ENCODE peak calls at places on chromosomes 1 and 21, in four cellular contexts. R, P, Q and A are unnamed samples.
A peak's percentile ranks its signal among the peaks of the same experiment; 100 is the strongest.

GRCh38 chr1:168373869-168374268 is 93.2 kb downstream of the TBX19 start:
- DNase-seq in R (no peak), Q (no peak), P (no peak), A (no peak)

GRCh38 chr1:30268923-30269666 is 454.3 kb downstream of the MATN1 start:
- DNase-seq in P (no peak), R (no peak), Q (no peak), A (no peak)

GRCh38 chr1:118927421-118927820 is 60.7 kb downstream of the TBX15 start:
- DNase-seq in Q (no peak), R (no peak), P (no peak), A (no peak)

GRCh38 chr1:33470495-33471012 is 1.9 kb upstream of the ZSCAN20 start:
- DNase-seq in R (peak; percentile 71), P (peak; percentile 71), Q (peak; percentile 79), A (peak; percentile 57)

GRCh38 chr1:32470991-32471694 is 6.3 kb downstream of the ZBTB8B start:
- DNase-seq in Q (no peak), P (peak; percentile 41), R (no peak), A (no peak)

GRCh38 chr1:101235696-101236545 is 898 bp upstream of the S1PR1 start:
- DNase-seq in P (peak; percentile 40), Q (no peak), R (no peak), A (no peak)

GRCh38 chr1:113792986-113793385 is 19.3 kb downstream of the RSBN1 start:
- DNase-seq in Q (no peak), R (no peak), P (peak; percentile 23), A (no peak)

GRCh38 chr21:43771698-43772367 is 4.3 kb downstream of the CSTB start:
- DNase-seq in Q (no peak), R (no peak), P (no peak), A (no peak)

GRCh38 chr1:201466492-201466891 is 2.5 kb downstream of the PHLDA3 start:
- DNase-seq in Q (no peak), R (no peak), P (no peak), A (no peak)

GRCh38 chr1:229412056-229412455 is 21.8 kb downstream of the ACTA1 start:
- DNase-seq in R (no peak), P (no peak), Q (no peak), A (no peak)

GRCh38 chr1:151723726-151724370 is 2.5 kb downstream of the RIIAD1 start:
- DNase-seq in Q (no peak), R (no peak), P (no peak), A (no peak)

GRCh38 chr1:116033322-116033721 is 57.0 kb downstream of the SLC22A15 start:
- DNase-seq in R (no peak), Q (peak; percentile 61), P (no peak), A (no peak)

GRCh38 chr1:36771678-36772284 is 262.5 kb downstream of the GRIK3 start:
- DNase-seq in Q (peak; percentile 4), P (no peak), R (no peak), A (no peak)

GRCh38 chr1:6519935-6520621 is 28.6 kb upstream of the PLEKHG5 start:
- DNase-seq in P (peak; percentile 78), Q (peak; percentile 85), R (no peak), A (peak; percentile 51)

GRCh38 chr1:180912801-180913616 is at the start of gene KIAA1614:
- DNase-seq in R (no peak), Q (no peak), P (peak; percentile 86), A (no peak)